ENCODE peak calls at places on chromosomes 2 and 18, in eight cellular contexts. C is AG04450, Q is hepatocyte, H is A549, N is stomach, D is aorta, I is heart right ventricle, U is transverse colon. X is an unnamed sample.

GRCh38 chr2:126527836-126528490 is 128.0 kb upstream of the GYPC start:
- DNase-seq in C (peak; percentile 13), Q (peak; percentile 74), H (peak; percentile 3), N (peak; percentile 61), D (peak; percentile 79), I (peak; percentile 70), U (peak; percentile 71), X (peak; percentile 92)

GRCh38 chr2:207223051-207223450 is 57.3 kb upstream of the KLF7 start:
- DNase-seq in C (peak; percentile 38), Q (no peak), H (no peak), N (no peak), D (no peak), I (no peak), U (no peak), X (no peak)

GRCh38 chr2:150143087-150143536 is 344.4 kb downstream of the RND3 start:
- DNase-seq in C (no peak), Q (no peak), H (no peak), N (no peak), D (no peak), I (no peak), U (no peak), X (no peak)

GRCh38 chr2:178764097-178764496 is 43.1 kb downstream of the TTN start:
- DNase-seq in C (no peak), Q (no peak), H (no peak), N (no peak), D (no peak), I (no peak), U (no peak), X (no peak)

GRCh38 chr2:102768892-102769291 is 7.1 kb downstream of the TMEM182 start:
- DNase-seq in C (no peak), Q (no peak), H (no peak), N (no peak), D (no peak), I (no peak), U (no peak), X (no peak)

GRCh38 chr2:178782236-178782635 is 25.0 kb downstream of the TTN start:
- DNase-seq in C (no peak), Q (no peak), H (no peak), N (no peak), D (no peak), I (no peak), U (no peak), X (no peak)

GRCh38 chr2:141151611-141152286 is 979.1 kb downstream of the LRP1B start:
- DNase-seq in C (no peak), Q (no peak), H (no peak), N (no peak), D (no peak), I (no peak), U (no peak), X (no peak)

GRCh38 chr2:139260052-139260430 is 479.9 kb upstream of the NXPH2 start:
- DNase-seq in C (no peak), Q (no peak), H (no peak), N (no peak), D (no peak), I (no peak), U (no peak), X (no peak)

GRCh38 chr18:26453370-26454030 is 94.9 kb downstream of the KCTD1 start:
- DNase-seq in C (no peak), Q (no peak), H (no peak), N (no peak), D (no peak), I (no peak), U (no peak), X (no peak)

GRCh38 chr2:36459725-36460137 is 104.2 kb downstream of the CRIM1 start:
- DNase-seq in C (no peak), Q (peak; percentile 78), H (peak; percentile 60), N (peak; percentile 31), D (no peak), I (peak; percentile 40), U (peak; percentile 75), X (peak; percentile 84)

GRCh38 chr18:4987452-4988405 is 209.3 kb downstream of the AKAIN1 start:
- DNase-seq in C (no peak), Q (no peak), H (no peak), N (no peak), D (no peak), I (no peak), U (no peak), X (peak; percentile 73)

GRCh38 chr2:105917688-105918087 is 173.0 kb downstream of the NCK2 start:
- DNase-seq in C (no peak), Q (no peak), H (no peak), N (no peak), D (no peak), I (no peak), U (no peak), X (no peak)

GRCh38 chr2:105917216-105917615 is 172.5 kb downstream of the NCK2 start:
- DNase-seq in C (no peak), Q (no peak), H (no peak), N (no peak), D (no peak), I (no peak), U (no peak), X (no peak)

GRCh38 chr2:105924271-105924670 is 179.6 kb downstream of the NCK2 start:
- DNase-seq in C (no peak), Q (no peak), H (no peak), N (no peak), D (no peak), I (no peak), U (no peak), X (no peak)

GRCh38 chr2:105919191-105919811 is 174.6 kb downstream of the NCK2 start:
- DNase-seq in C (no peak), Q (peak; percentile 28), H (no peak), N (peak; percentile 34), D (no peak), I (peak; percentile 72), U (peak; percentile 12), X (no peak)

DNA sequence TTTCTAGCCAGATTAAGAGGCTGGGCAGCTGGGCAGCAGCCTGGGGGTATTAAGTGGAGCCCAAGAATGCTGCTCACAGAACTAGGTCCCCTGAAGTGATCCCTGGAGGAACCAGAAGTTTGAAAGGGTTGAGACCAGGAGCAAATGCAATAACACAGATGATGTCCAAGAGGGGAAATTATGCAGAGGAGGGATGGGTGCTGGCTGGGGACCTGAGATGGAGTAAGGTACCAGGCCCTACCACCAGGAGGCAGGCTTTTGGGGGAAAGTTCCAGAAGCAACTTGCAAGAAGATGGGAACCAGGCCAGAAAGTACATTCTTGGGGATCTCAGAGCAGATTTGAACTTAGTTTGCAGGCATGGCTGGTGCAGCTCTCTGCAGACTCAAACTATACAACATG is 175.1 kb downstream of the NCK2 start:
- DNase-seq in C (peak; percentile 6), Q (peak; percentile 47), H (peak; percentile 12), N (no peak), D (no peak), I (no peak), U (peak; percentile 30), X (peak; percentile 80)
- H3K27ac ChIP-seq in C (no peak overlapping the region), Q (peak overlapping the region; percentile 42), H (no peak overlapping the region), N (no peak overlapping the region), D (no peak overlapping the region), I (no peak overlapping the region), U (no peak overlapping the region), X (no peak overlapping the region)

GRCh38 chr2:134338180-134338579 is 84.3 kb downstream of the MGAT5 start:
- DNase-seq in C (no peak), Q (no peak), H (no peak), N (no peak), D (peak; percentile 53), I (no peak), U (no peak), X (no peak)

GRCh38 chr2:134335601-134336000 is 81.7 kb downstream of the MGAT5 start:
- DNase-seq in C (no peak), Q (no peak), H (no peak), N (no peak), D (no peak), I (no peak), U (no peak), X (no peak)

GRCh38 chr2:134336352-134336751 is 82.5 kb downstream of the MGAT5 start:
- DNase-seq in C (no peak), Q (no peak), H (no peak), N (no peak), D (no peak), I (no peak), U (no peak), X (no peak)

GRCh38 chr2:134336936-134337335 is 83.1 kb downstream of the MGAT5 start:
- DNase-seq in C (no peak), Q (no peak), H (no peak), N (no peak), D (no peak), I (no peak), U (no peak), X (no peak)

DNA sequence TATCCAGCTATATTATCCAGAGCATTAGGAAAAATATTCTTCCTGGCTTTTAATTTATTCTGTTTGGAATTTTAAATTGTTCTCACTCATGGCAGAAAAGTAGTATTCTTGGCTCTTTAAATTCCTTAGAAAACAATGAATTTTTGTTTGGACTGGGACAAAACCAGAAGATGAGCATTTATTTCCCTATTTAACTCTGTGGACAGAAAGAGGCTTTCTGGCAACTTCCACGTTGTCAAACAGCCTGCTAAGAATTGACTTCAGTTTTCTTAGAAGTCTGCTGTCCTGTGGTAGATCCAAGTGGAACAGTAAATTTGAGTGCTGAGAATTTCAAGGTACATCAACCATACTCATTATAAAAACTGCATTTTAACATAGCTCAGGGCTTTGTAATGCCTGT is 83.7 kb downstream of the MGAT5 start:
- DNase-seq in C (no peak), Q (no peak), H (no peak), N (no peak), D (no peak), I (no peak), U (no peak), X (no peak)
- H3K27ac ChIP-seq in C (no peak overlapping the region), Q (no peak overlapping the region), H (no peak overlapping the region), N (no peak overlapping the region), D (no peak overlapping the region), I (no peak overlapping the region), U (no peak overlapping the region), X (no peak overlapping the region)

GRCh38 chr2:241272722-241273551 is 42.5 kb downstream of the HDLBP start:
- DNase-seq in C (peak; percentile 20), Q (peak; percentile 84), H (no peak), N (peak; percentile 74), D (peak; percentile 80), I (peak; percentile 71), U (peak; percentile 76), X (peak; percentile 80)

GRCh38 chr2:241270531-241270930 is 44.9 kb downstream of the HDLBP start:
- DNase-seq in C (no peak), Q (no peak), H (no peak), N (no peak), D (no peak), I (no peak), U (no peak), X (no peak)

GRCh38 chr2:241272298-241272721 is 43.2 kb downstream of the HDLBP start:
- DNase-seq in C (no peak), Q (peak; percentile 63), H (no peak), N (peak; percentile 47), D (peak; percentile 60), I (no peak), U (peak; percentile 36), X (peak; percentile 73)

GRCh38 chr2:241273552-241273988 is 41.9 kb downstream of the HDLBP start:
- DNase-seq in C (no peak), Q (no peak), H (no peak), N (peak; percentile 17), D (no peak), I (no peak), U (no peak), X (peak; percentile 60)

GRCh38 chr2:241271641-241272297 is 43.7 kb downstream of the HDLBP start:
- DNase-seq in C (peak; percentile 33), Q (peak; percentile 86), H (peak; percentile 45), N (peak; percentile 88), D (peak; percentile 92), I (peak; percentile 79), U (peak; percentile 86), X (peak; percentile 74)
- H3K27ac ChIP-seq in C (peak overlapping the region; percentile 52), Q (peak overlapping the region; percentile 96), H (peak overlapping the region; percentile 93), N (peak overlapping the region; percentile 98), D (peak overlapping the region; percentile 80), I (peak overlapping the region; percentile 89), U (peak overlapping the region; percentile 98), X (no peak overlapping the region)

GRCh38 chr2:212928681-212929080 is 222.7 kb downstream of the IKZF2 start:
- DNase-seq in C (peak; percentile 11), Q (no peak), H (no peak), N (no peak), D (no peak), I (no peak), U (no peak), X (no peak)
- H3K27ac ChIP-seq in C (no peak overlapping the region), Q (no peak overlapping the region), H (no peak overlapping the region), N (no peak overlapping the region), D (no peak overlapping the region), I (no peak overlapping the region), U (no peak overlapping the region), X (no peak overlapping the region)